ENCODE peak calls at places on chromosomes 7 and 10, in seven cellular contexts. F is prostate gland, N is right cardiac atrium, E is HCT116, G is left ventricle myocardium inferior, M is Peyer's patch, R is transverse colon. Y is an unnamed sample.
A peak's percentile ranks its signal among the peaks of the same experiment; 100 is the strongest.

GRCh38 chr7:5375925-5376324 is 47.7 kb downstream of the TNRC18 start:
- DNase-seq in F (no peak), N (no peak), E (no peak), G (no peak), M (no peak), R (no peak), Y (no peak)

GRCh38 chr7:128781851-128782250 is 6.3 kb upstream of the OPN1SW start:
- DNase-seq in F (no peak), N (no peak), E (no peak), G (no peak), M (no peak), R (no peak), Y (no peak)

GRCh38 chr10:21065621-21066248 is 168.6 kb upstream of the NEBL start:
- DNase-seq in F (no peak), N (no peak), E (no peak), G (no peak), M (no peak), R (no peak), Y (no peak)

GRCh38 chr10:28849821-28850220 is 172.5 kb downstream of the BAMBI start:
- DNase-seq in F (no peak), N (no peak), E (no peak), G (no peak), M (no peak), R (no peak), Y (no peak)

GRCh38 chr7:47283497-47284131 is 298.3 kb downstream of the TNS3 start:
- DNase-seq in F (no peak), N (no peak), E (peak; percentile 56), G (no peak), M (no peak), R (peak; percentile 85), Y (no peak)

GRCh38 chr10:124151466-124152095 is 58.2 kb upstream of the CHST15 start:
- DNase-seq in F (no peak), N (no peak), E (no peak), G (no peak), M (no peak), R (no peak), Y (no peak)

GRCh38 chr10:12388671-12389070 is 39.3 kb downstream of the CAMK1D start:
- DNase-seq in F (no peak), N (no peak), E (no peak), G (no peak), M (no peak), R (no peak), Y (no peak)

GRCh38 chr10:70341016-70341415 is 41.4 kb downstream of the LRRC20 start:
- DNase-seq in F (no peak), N (no peak), E (no peak), G (no peak), M (no peak), R (no peak), Y (no peak)

GRCh38 chr10:53223846-53224245 is 451.3 kb upstream of the MBL2 start:
- DNase-seq in F (no peak), N (no peak), E (no peak), G (no peak), M (no peak), R (no peak), Y (no peak)

GRCh38 chr10:74255800-74256422 is 104.9 kb downstream of the ADK start:
- DNase-seq in F (no peak), N (no peak), E (no peak), G (no peak), M (no peak), R (no peak), Y (no peak)

GRCh38 chr7:66099232-66099550 is 15.5 kb upstream of the CRCP start:
- DNase-seq in F (no peak), N (no peak), E (no peak), G (no peak), M (no peak), R (peak; percentile 22), Y (no peak)

GRCh38 chr10:86971146-86971991 is 3.1 kb downstream of the ADIRF start:
- DNase-seq in F (peak; percentile 91), N (peak; percentile 97), E (peak; percentile 88), G (peak; percentile 87), M (peak; percentile 83), R (peak; percentile 94), Y (peak; percentile 89)

GRCh38 chr7:83105948-83106347 is 56.7 kb downstream of the PCLO start:
- DNase-seq in F (no peak), N (no peak), E (no peak), G (no peak), M (no peak), R (no peak), Y (no peak)

GRCh38 chr7:33667261-33667660 is 238.1 kb upstream of the BMPER start:
- DNase-seq in F (no peak), N (no peak), E (no peak), G (no peak), M (no peak), R (no peak), Y (no peak)

GRCh38 chr7:15707570-15707969 is 21.1 kb upstream of the MEOX2 start:
- DNase-seq in F (no peak), N (no peak), E (no peak), G (no peak), M (no peak), R (no peak), Y (no peak)

GRCh38 chr7:69782917-69783684 is 184.8 kb downstream of the AUTS2 start:
- DNase-seq in F (peak; percentile 33), N (peak; percentile 85), E (no peak), G (peak; percentile 45), M (no peak), R (peak; percentile 18), Y (peak; percentile 83)

GRCh38 chr10:90751107-90751997 is 106.5 kb downstream of the HTR7 start:
- DNase-seq in F (peak; percentile 14), N (no peak), E (peak; percentile 45), G (no peak), M (peak; percentile 19), R (peak; percentile 27), Y (no peak)

GRCh38 chr7:24440851-24441250 is 132.4 kb upstream of the PALS2 start:
- DNase-seq in F (no peak), N (no peak), E (no peak), G (no peak), M (no peak), R (no peak), Y (no peak)

GRCh38 chr10:28730031-28730778 is 52.9 kb downstream of the BAMBI start:
- DNase-seq in F (no peak), N (no peak), E (no peak), G (no peak), M (no peak), R (no peak), Y (no peak)

GRCh38 chr7:70595741-70596574 is 536.0 kb upstream of the GALNT17 start:
- DNase-seq in F (no peak), N (peak; percentile 47), E (no peak), G (no peak), M (no peak), R (peak; percentile 38), Y (no peak)

GRCh38 chr7:1040790-1041189 is 3.6 kb upstream of the GPR146 start:
- DNase-seq in F (no peak), N (peak; percentile 77), E (no peak), G (no peak), M (no peak), R (no peak), Y (no peak)

GRCh38 chr7:12827920-12828319 is 140.5 kb downstream of the ARL4A start:
- DNase-seq in F (no peak), N (no peak), E (no peak), G (no peak), M (no peak), R (no peak), Y (no peak)

GRCh38 chr7:132117181-132117580 is 459.1 kb downstream of the PLXNA4 start:
- DNase-seq in F (no peak), N (no peak), E (no peak), G (no peak), M (no peak), R (no peak), Y (no peak)

DNA sequence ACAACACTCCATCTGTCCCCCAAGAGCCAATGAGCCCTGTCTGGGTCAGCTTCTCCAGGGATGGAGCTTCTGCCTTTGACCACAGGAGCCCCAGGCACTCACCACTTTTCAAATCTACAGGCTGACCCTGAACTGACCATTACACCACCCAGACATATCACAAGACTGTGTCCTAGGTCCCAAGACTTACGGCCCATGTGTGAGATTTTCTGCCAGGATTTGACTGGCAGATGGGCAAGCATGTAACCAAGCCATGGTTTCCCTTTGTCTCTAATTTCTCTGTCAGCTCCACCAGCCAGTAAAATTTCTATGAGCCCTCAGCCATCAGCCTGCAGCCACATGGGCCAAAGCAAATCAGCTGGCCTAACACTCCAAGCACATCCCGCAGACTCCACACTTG is 92.5 kb downstream of the SH3PXD2A start:
- DNase-seq in F (no peak), N (peak; percentile 11), E (no peak), G (no peak), M (no peak), R (no peak), Y (no peak)
- H3K4me1 ChIP-seq in F (no peaks in the 10 kb centered on the region), N (peaks cover 33% of the 10 kb centered on the region), E (peaks cover 12% of the 10 kb centered on the region), G (peaks cover 98% of the 10 kb centered on the region), M (peaks cover 9% of the 10 kb centered on the region), R (peaks cover 25% of the 10 kb centered on the region), Y (peaks cover 28% of the 10 kb centered on the region)

GRCh38 chr7:158996214-158997109 is 140.1 kb downstream of the DYNC2I1 start:
- DNase-seq in F (no peak), N (peak; percentile 38), E (no peak), G (no peak), M (no peak), R (no peak), Y (no peak)
- H3K4me1 ChIP-seq in F (no peaks in the 10 kb centered on the region), N (no peaks in the 10 kb centered on the region), E (no peaks in the 10 kb centered on the region), G (no peaks in the 10 kb centered on the region), M (no peaks in the 10 kb centered on the region), R (no peaks in the 10 kb centered on the region), Y (no peaks in the 10 kb centered on the region)

DNA sequence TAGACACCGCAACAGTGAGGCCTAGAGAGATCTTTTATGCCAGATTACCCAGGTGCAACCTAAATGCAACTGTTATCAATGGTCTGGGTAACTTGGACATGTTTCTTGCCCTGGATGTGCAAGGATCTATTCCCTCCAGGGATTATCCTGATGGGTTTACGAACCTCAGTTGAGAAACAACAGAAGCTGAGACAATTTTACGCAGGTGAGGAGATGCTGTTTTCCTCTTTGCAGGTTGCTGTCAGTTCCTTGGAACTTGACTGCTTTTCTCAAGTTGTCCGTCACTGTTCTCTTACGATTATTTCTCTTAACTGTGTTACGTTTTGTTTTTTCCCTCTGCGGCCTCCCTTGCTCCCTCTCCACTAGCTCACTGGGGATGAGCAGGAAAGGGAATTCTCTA is 1.4 kb downstream of the PURB start:
- DNase-seq in F (no peak), N (no peak), E (no peak), G (no peak), M (no peak), R (no peak), Y (no peak)
- H3K4me1 ChIP-seq in F (peaks cover 24% of the 10 kb centered on the region), N (peaks cover 2% of the 10 kb centered on the region), E (peaks cover 4% of the 10 kb centered on the region), G (peaks cover 71% of the 10 kb centered on the region), M (no peaks in the 10 kb centered on the region), R (peaks cover 47% of the 10 kb centered on the region), Y (peaks cover 66% of the 10 kb centered on the region)

GRCh38 chr7:101857358-101857794 is 40.0 kb downstream of the CUX1 start:
- DNase-seq in F (no peak), N (no peak), E (no peak), G (no peak), M (no peak), R (no peak), Y (no peak)

GRCh38 chr7:101859411-101860106 is 42.1 kb downstream of the CUX1 start:
- DNase-seq in F (no peak), N (no peak), E (no peak), G (no peak), M (no peak), R (no peak), Y (no peak)

GRCh38 chr7:101858437-101859385 is 41.3 kb downstream of the CUX1 start:
- DNase-seq in F (no peak), N (no peak), E (no peak), G (no peak), M (no peak), R (no peak), Y (no peak)

GRCh38 chr7:101854084-101854865 is 36.8 kb downstream of the CUX1 start:
- DNase-seq in F (no peak), N (no peak), E (no peak), G (no peak), M (no peak), R (no peak), Y (no peak)

GRCh38 chr7:101856488-101857357 is 39.3 kb downstream of the CUX1 start:
- DNase-seq in F (peak; percentile 91), N (peak; percentile 94), E (peak; percentile 97), G (peak; percentile 89), M (peak; percentile 92), R (peak; percentile 96), Y (peak; percentile 89)
- H3K4me1 ChIP-seq in F (peaks cover 10% of the 10 kb centered on the region), N (peaks cover 10% of the 10 kb centered on the region), E (peaks cover 22% of the 10 kb centered on the region), G (peaks cover 73% of the 10 kb centered on the region), M (peaks cover 4% of the 10 kb centered on the region), R (peaks cover 23% of the 10 kb centered on the region), Y (peaks cover 36% of the 10 kb centered on the region)